ENCODE peak calls at places on chromosomes 12 and 14, in nine cellular contexts. F is activated effector memory CD4-positive, alpha-beta T cell treated with anti-CD3 and anti-CD28 coated beads, Interleukin-2, amount 50 U/mL, for 16 hours; Z is GM13977; P is AML-193; U is activated CD4-positive, alpha-beta T cell treated with anti-CD3 and anti-CD28 coated beads, Interleukin-2, amount 10 ng/mL, durations not matched to agents 7 days and 5 days; J is HT-29; D is brain microvascular endothelial cell; B is kidney glomerular epithelial cell; A is mucosa of descending colon. C is an unnamed sample.

GRCh38 chr12:54370218-54370730 is 6.0 kb upstream of the GPR84 start:
- DNase-seq in J (peak), B (peak), U (no peak), F (no peak), P (peak), A (peak), Z (peak), D (peak), C (peak)

GRCh38 chr14:25136811-25137210 is 86.9 kb upstream of the STXBP6 start:
- DNase-seq in Z (no peak), D (no peak), U (no peak), P (no peak), J (no peak), A (no peak), B (no peak), F (no peak), C (no peak)

GRCh38 chr14:90630407-90630806 is 185.8 kb downstream of the TTC7B start:
- DNase-seq in U (no peak), D (no peak), Z (no peak), A (no peak), J (no peak), F (no peak), P (peak), B (no peak), C (no peak)

GRCh38 chr12:64951944-64952343 is 127.5 kb downstream of the TBC1D30 start:
- DNase-seq in J (no peak), D (no peak), A (no peak), U (no peak), F (no peak), P (no peak), Z (no peak), B (no peak), C (no peak)

GRCh38 chr12:45893240-45893639 is 97.1 kb downstream of the SCAF11 start:
- DNase-seq in U (no peak), A (no peak), F (no peak), B (no peak), D (no peak), Z (no peak), P (no peak), J (peak), C (peak)

GRCh38 chr14:101774006-101774755 is 12.7 kb downstream of the PPP2R5C start:
- DNase-seq in F (peak), U (no peak), P (no peak), A (no peak), B (no peak), D (no peak), Z (no peak), J (no peak), C (no peak)

GRCh38 chr14:102479777-102480176 is 29.8 kb downstream of the ANKRD9 start:
- DNase-seq in D (no peak), A (peak), B (no peak), U (no peak), F (no peak), Z (no peak), P (no peak), J (peak), C (no peak)

GRCh38 chr14:52189330-52189729 is 78.2 kb upstream of the PTGDR start:
- DNase-seq in D (no peak), P (no peak), J (no peak), Z (no peak), U (no peak), B (no peak), A (no peak), F (no peak), C (no peak)

GRCh38 chr14:31933716-31934115 is 143.4 kb upstream of the ARHGAP5 start:
- DNase-seq in D (no peak), F (no peak), P (no peak), J (peak), Z (no peak), U (no peak), A (peak), B (no peak), C (no peak)

GRCh38 chr14:22887990-22888378 is 5.0 kb downstream of the REM2 start:
- DNase-seq in U (no peak), F (peak), Z (peak), D (no peak), B (no peak), P (no peak), A (no peak), J (no peak), C (no peak)

GRCh38 chr12:6563448-6564050 is 4.5 kb downstream of the NOP2 start:
- DNase-seq in A (peak), Z (peak), D (no peak), F (peak), U (peak), P (peak), J (peak), B (no peak), C (peak)

GRCh38 chr14:20454359-20454644 is 310 bp downstream of the OSGEP start:
- DNase-seq in D (no peak), F (peak), B (no peak), U (peak), Z (no peak), P (no peak), J (no peak), A (peak), C (no peak)

GRCh38 chr12:130127527-130127908 is 34.7 kb upstream of the FZD10 start:
- DNase-seq in P (no peak), B (no peak), D (no peak), A (peak), J (no peak), Z (no peak), U (no peak), F (no peak), C (no peak)

GRCh38 chr12:116635487-116635886 is 76.3 kb downstream of the MAP1LC3B2 start:
- DNase-seq in F (no peak), J (no peak), A (no peak), Z (peak), D (no peak), B (no peak), P (peak), U (no peak), C (no peak)

GRCh38 chr12:85367886-85368385 is 87.9 kb downstream of the ALX1 start:
- DNase-seq in P (no peak), F (no peak), D (no peak), B (no peak), A (no peak), U (no peak), J (no peak), Z (no peak), C (no peak)

GRCh38 chr12:24838531-24838950 is 110.4 kb downstream of the BCAT1 start:
- DNase-seq in B (no peak), P (peak), F (no peak), Z (no peak), U (peak), A (peak), D (peak), J (no peak), C (no peak)

GRCh38 chr12:122730215-122731014 is at the start of gene HCAR1:
- DNase-seq in Z (no peak), D (peak), J (peak), U (peak), P (no peak), A (no peak), F (peak), B (peak), C (no peak)